ENCODE peak calls at places on chromosome 22, in ten cellular contexts. Z is suprapubic skin, A is BJ, N is dorsolateral prefrontal cortex, P is cardiac muscle cell, U is OCI-LY7, H is psoas muscle, F is GM12864, Q is astrocyte of the spinal cord, K is osteocyte. Y is an unnamed sample.

GRCh38 chr22:46229701-46230100 is 20.4 kb downstream of the CDPF1 start:
- DNase-seq in Z (no peak), A (no peak), N (no peak), P (peak), U (no peak), H (no peak), F (no peak), Q (no peak), K (no peak), Y (no peak)

GRCh38 chr22:27844256-27844655 is 42.7 kb upstream of the MN1 start:
- DNase-seq in Z (no peak), A (no peak), N (no peak), P (no peak), U (no peak), H (no peak), F (no peak), Q (no peak), K (peak), Y (no peak)

GRCh38 chr22:49373289-49373666 is 454.4 kb downstream of the BRD1 start:
- DNase-seq in Z (peak), A (no peak), N (no peak), P (no peak), U (no peak), H (no peak), F (no peak), Q (no peak), K (peak), Y (no peak)

GRCh38 chr22:22927888-22928665 is 40.5 kb downstream of the IGLL5 start:
- DNase-seq in Z (no peak), A (no peak), N (no peak), P (peak), U (no peak), H (peak), F (no peak), Q (no peak), K (no peak), Y (no peak)

GRCh38 chr22:32446321-32446720 is 17.9 kb downstream of the BPIFC start:
- DNase-seq in Z (no peak), A (no peak), N (no peak), P (no peak), U (no peak), H (no peak), F (no peak), Q (no peak), K (no peak), Y (no peak)

GRCh38 chr22:50531546-50532352 is 1.9 kb upstream of the TYMP start:
- DNase-seq in Z (peak), A (no peak), N (no peak), P (peak), U (peak), H (peak), F (no peak), Q (peak), K (peak), Y (no peak)

GRCh38 chr22:46045459-46046298 is 68.7 kb upstream of the WNT7B start:
- DNase-seq in Z (peak), A (no peak), N (peak), P (no peak), U (no peak), H (peak), F (no peak), Q (no peak), K (no peak), Y (no peak)

GRCh38 chr22:22167791-22168189 is 76.8 kb upstream of the VPREB1 start:
- DNase-seq in Z (no peak), A (no peak), N (no peak), P (no peak), U (peak), H (no peak), F (peak), Q (no peak), K (no peak), Y (no peak)

GRCh38 chr22:50191041-50191740 is 5.5 kb downstream of the TRABD start:
- DNase-seq in Z (no peak), A (no peak), N (no peak), P (no peak), U (peak), H (no peak), F (peak), Q (no peak), K (no peak), Y (no peak)

GRCh38 chr22:37827056-37827455 is 3.9 kb downstream of the GALR3 start:
- DNase-seq in Z (no peak), A (no peak), N (no peak), P (peak), U (no peak), H (peak), F (no peak), Q (no peak), K (no peak), Y (no peak)

GRCh38 chr22:46280999-46281623 is 13.3 kb downstream of the TTC38 start:
- DNase-seq in Z (peak), A (no peak), N (peak), P (no peak), U (peak), H (peak), F (no peak), Q (no peak), K (no peak), Y (no peak)

GRCh38 chr22:39108487-39108886 is 11.4 kb downstream of the APOBEC3H start:
- DNase-seq in Z (no peak), A (no peak), N (no peak), P (no peak), U (no peak), H (no peak), F (no peak), Q (no peak), K (no peak), Y (no peak)

GRCh38 chr22:27651486-27651885 is 150.1 kb downstream of the MN1 start:
- DNase-seq in Z (no peak), A (no peak), N (no peak), P (no peak), U (no peak), H (peak), F (no peak), Q (no peak), K (no peak), Y (no peak)

GRCh38 chr22:45083659-45084305 is 74.0 kb upstream of the PHF21B start:
- DNase-seq in Z (no peak), A (no peak), N (no peak), P (peak), U (no peak), H (no peak), F (no peak), Q (peak), K (no peak), Y (peak)

GRCh38 chr22:45608763-45609180 is 62.9 kb upstream of the ATXN10 start:
- DNase-seq in Z (no peak), A (no peak), N (no peak), P (peak), U (no peak), H (no peak), F (no peak), Q (peak), K (no peak), Y (peak)

GRCh38 chr22:22144858-22145257 is 99.7 kb upstream of the VPREB1 start:
- DNase-seq in Z (no peak), A (no peak), N (no peak), P (no peak), U (no peak), H (no peak), F (no peak), Q (no peak), K (no peak), Y (no peak)

GRCh38 chr22:39148727-39149535 is 3.5 kb downstream of the CBX7 start:
- DNase-seq in Z (peak), A (no peak), N (peak), P (no peak), U (peak), H (peak), F (peak), Q (no peak), K (no peak), Y (no peak)

GRCh38 chr22:27476729-27477128 is 324.8 kb downstream of the MN1 start:
- DNase-seq in Z (no peak), A (no peak), N (no peak), P (no peak), U (no peak), H (no peak), F (no peak), Q (peak), K (no peak), Y (peak)

GRCh38 chr22:41229730-41230398 is 10.9 kb downstream of the CHADL start:
- DNase-seq in Z (no peak), A (no peak), N (no peak), P (no peak), U (no peak), H (no peak), F (no peak), Q (no peak), K (no peak), Y (no peak)

GRCh38 chr22:44668190-44668885 is 33.7 kb upstream of the PRR5 start:
- DNase-seq in Z (peak), A (no peak), N (no peak), P (peak), U (no peak), H (peak), F (no peak), Q (no peak), K (no peak), Y (no peak)

GRCh38 chr22:20273720-20274119 is 5.6 kb upstream of the RTN4R start:
- DNase-seq in Z (no peak), A (no peak), N (no peak), P (no peak), U (no peak), H (no peak), F (no peak), Q (no peak), K (no peak), Y (no peak)
- TF ChIP-seq CTCF in Z (no peak), A (no peak), N (no peak), P (no peak), U (no peak), H (no peak), F (no peak), Q (no peak), K (no peak), Y (no peak)

GRCh38 chr22:42287174-42287890 is 16.9 kb upstream of the TCF20 start:
- DNase-seq in Z (no peak), A (no peak), N (no peak), P (no peak), U (no peak), H (no peak), F (no peak), Q (no peak), K (no peak), Y (no peak)
- TF ChIP-seq CTCF in Z (no peak), A (no peak), N (no peak), P (no peak), U (no peak), H (no peak), F (no peak), Q (no peak), K (no peak), Y (no peak)

DNA sequence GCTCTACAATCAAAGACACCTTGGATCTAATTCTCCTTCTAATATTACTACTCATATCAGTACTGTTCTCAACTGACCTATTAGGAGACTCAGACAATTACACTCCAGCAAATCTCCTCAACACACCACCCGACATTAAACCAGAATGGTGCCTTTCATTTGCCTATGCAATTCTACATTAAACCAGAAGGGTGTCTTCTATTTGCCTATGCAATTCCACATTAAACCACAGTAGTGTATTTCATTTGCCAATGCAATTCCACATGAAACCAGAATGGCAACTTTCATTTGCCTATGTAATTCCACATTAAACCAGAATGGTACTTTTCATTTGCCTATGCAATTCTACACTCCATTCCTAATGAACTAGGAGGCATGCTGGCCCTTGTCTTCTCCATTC is 15.3 kb upstream of the APOL3 start:
- DNase-seq in Z (no peak), A (no peak), N (no peak), P (no peak), U (no peak), H (no peak), F (no peak), Q (no peak), K (no peak), Y (no peak)
- TF ChIP-seq CTCF in Z (no peak), A (peak), N (no peak), P (no peak), U (no peak), H (no peak), F (peak), Q (no peak), K (peak), Y (no peak)

GRCh38 chr22:31347251-31348008 is 1.3 kb upstream of the PATZ1 start:
- DNase-seq in Z (peak), A (no peak), N (peak), P (peak), U (peak), H (peak), F (peak), Q (peak), K (peak), Y (no peak)
- TF ChIP-seq CTCF in Z (no peak), A (no peak), N (no peak), P (no peak), U (no peak), H (no peak), F (peak), Q (no peak), K (no peak), Y (no peak)

DNA sequence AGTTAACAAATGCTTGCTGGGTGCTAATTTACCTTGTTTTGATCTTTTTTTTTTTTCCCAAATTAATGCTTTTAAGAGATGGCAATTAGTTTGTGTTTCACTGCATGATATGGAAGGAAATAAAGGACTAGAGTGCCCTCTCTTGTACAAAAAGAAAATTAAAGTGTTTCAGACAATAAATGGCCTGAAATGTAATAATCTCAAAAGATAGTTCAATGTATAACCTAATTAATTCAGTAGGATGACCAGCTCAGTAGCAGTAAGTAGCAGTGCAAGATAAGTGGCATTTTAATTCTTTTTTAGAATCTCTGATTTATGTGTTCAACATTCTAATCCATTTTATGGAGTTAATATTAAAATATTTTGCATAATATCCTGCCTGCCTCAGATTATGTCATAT is 39.9 kb upstream of the MYO18B start:
- DNase-seq in Z (no peak), A (no peak), N (no peak), P (peak), U (peak), H (no peak), F (no peak), Q (peak), K (no peak), Y (peak)
- TF ChIP-seq CTCF in Z (no peak), A (peak), N (peak), P (peak), U (peak), H (peak), F (peak), Q (peak), K (peak), Y (peak)

GRCh38 chr22:30393885-30394284 is 2.9 kb upstream of the SEC14L2 start:
- DNase-seq in Z (no peak), A (no peak), N (no peak), P (no peak), U (no peak), H (no peak), F (no peak), Q (no peak), K (no peak), Y (no peak)
- TF ChIP-seq CTCF in Z (no peak), A (no peak), N (no peak), P (no peak), U (no peak), H (no peak), F (no peak), Q (no peak), K (no peak), Y (no peak)